ENCODE peak calls at places on chromosomes 7 and 10, in five cellular contexts. Y is WTC11, D is HepG2, L is H1, I is GM12878. N is an unnamed sample.

GRCh38 chr7:151276651-151277590 is 28.4 kb upstream of the SMARCD3 start:
- DNase-seq in Y (peak), D (peak), I (no peak), L (peak), N (peak)

GRCh38 chr7:111108526-111108925 is 17.6 kb downstream of the LRRN3 start:
- DNase-seq in Y (no peak), L (no peak), D (peak), I (no peak), N (no peak)

GRCh38 chr10:30343962-30344361 is 5.1 kb downstream of the MTPAP start:
- DNase-seq in L (no peak), I (no peak), D (no peak), Y (no peak), N (no peak)

GRCh38 chr10:13991353-13991752 is 339.4 kb downstream of the FRMD4A start:
- DNase-seq in I (no peak), D (no peak), Y (no peak), L (no peak), N (no peak)

GRCh38 chr10:110340821-110341220 is 36.1 kb upstream of the SMNDC1 start:
- DNase-seq in D (no peak), Y (no peak), I (no peak), L (no peak), N (no peak)

GRCh38 chr7:80231719-80232118 is 97.1 kb downstream of the GNAI1 start:
- DNase-seq in D (no peak), I (no peak), L (no peak), Y (no peak), N (no peak)

GRCh38 chr7:77244222-77244934 is 44.8 kb upstream of the FGL2 start:
- DNase-seq in D (no peak), L (no peak), I (no peak), Y (no peak), N (no peak)

GRCh38 chr7:99499356-99499712 is 747 bp downstream of the ZNF394 start:
- DNase-seq in Y (no peak), D (no peak), I (no peak), L (no peak), N (no peak)

GRCh38 chr10:109762556-109762955 is 160.8 kb downstream of the XPNPEP1 start:
- DNase-seq in Y (no peak), I (no peak), L (no peak), D (no peak), N (no peak)

GRCh38 chr10:90344226-90344625 is 513.6 kb downstream of the HTR7 start:
- DNase-seq in Y (no peak), I (no peak), L (no peak), D (no peak), N (no peak)

GRCh38 chr10:58695022-58695421 is 182.3 kb downstream of the BICC1 start:
- DNase-seq in I (no peak), L (no peak), D (no peak), Y (no peak), N (no peak)

GRCh38 chr10:88791924-88792323 is 10.6 kb upstream of the LIPM start:
- DNase-seq in I (peak), L (no peak), D (peak), Y (peak), N (no peak)

GRCh38 chr7:56092789-56093531 is at the start of gene PHKG1:
- DNase-seq in L (no peak), Y (peak), D (peak), I (no peak), N (peak)

GRCh38 chr7:145350334-145350733 is 514.5 kb upstream of the TPK1 start:
- DNase-seq in L (no peak), D (no peak), Y (no peak), I (no peak), N (no peak)

GRCh38 chr10:73156054-73156453 is 11.8 kb downstream of the ECD start:
- DNase-seq in L (no peak), D (no peak), Y (no peak), I (no peak), N (no peak)

GRCh38 chr10:60594476-60595051 is 183.7 kb upstream of the CDK1 start:
- DNase-seq in L (no peak), Y (no peak), I (no peak), D (no peak), N (no peak)

GRCh38 chr7:87961754-87962153 is 27.7 kb downstream of the ADAM22 start:
- DNase-seq in I (no peak), D (no peak), L (no peak), Y (no peak), N (no peak)

GRCh38 chr7:36115448-36116321 is 37.4 kb upstream of the EEPD1 start:
- DNase-seq in I (peak), L (no peak), Y (no peak), D (peak), N (no peak)

GRCh38 chr10:74898201-74898976 is 72.0 kb downstream of the KAT6B start:
- DNase-seq in Y (no peak), L (no peak), D (peak), I (peak), N (no peak)

GRCh38 chr10:28945959-28946358 is 268.6 kb downstream of the BAMBI start:
- DNase-seq in I (no peak), D (no peak), Y (no peak), L (no peak), N (no peak)

GRCh38 chr10:49360271-49361177 is 35.4 kb downstream of the DRGX start:
- DNase-seq in L (no peak), D (no peak), I (no peak), Y (no peak), N (no peak)

GRCh38 chr7:156504687-156505545 is 135.7 kb upstream of the RNF32 start:
- DNase-seq in Y (no peak), L (peak), D (peak), I (no peak), N (no peak)

GRCh38 chr10:17273403-17273802 is 45.4 kb downstream of the VIM start:
- DNase-seq in I (no peak), D (no peak), Y (no peak), L (no peak), N (no peak)

GRCh38 chr7:74473116-74473515 is 19.4 kb downstream of the GTF2IRD1 start:
- DNase-seq in L (no peak), Y (no peak), I (no peak), D (no peak), N (no peak)

GRCh38 chr7:155529845-155530244 is 16.5 kb downstream of the CNPY1 start:
- DNase-seq in L (no peak), D (no peak), I (no peak), Y (no peak), N (no peak)

GRCh38 chr10:130128922-130129321 is 7.3 kb upstream of the GLRX3 start:
- DNase-seq in D (no peak), L (no peak), Y (peak), I (no peak), N (no peak)

GRCh38 chr7:41027428-41028115 is 675.3 kb downstream of the INHBA start:
- DNase-seq in I (no peak), D (no peak), Y (no peak), L (no peak), N (no peak)

GRCh38 chr10:43299579-43299978 is 32.7 kb upstream of the RASGEF1A start:
- DNase-seq in L (no peak), D (no peak), Y (no peak), I (no peak), N (no peak)

GRCh38 chr7:45292481-45292880 is 134.9 kb downstream of the RAMP3 start:
- DNase-seq in D (no peak), Y (no peak), I (no peak), L (no peak), N (no peak)

DNA sequence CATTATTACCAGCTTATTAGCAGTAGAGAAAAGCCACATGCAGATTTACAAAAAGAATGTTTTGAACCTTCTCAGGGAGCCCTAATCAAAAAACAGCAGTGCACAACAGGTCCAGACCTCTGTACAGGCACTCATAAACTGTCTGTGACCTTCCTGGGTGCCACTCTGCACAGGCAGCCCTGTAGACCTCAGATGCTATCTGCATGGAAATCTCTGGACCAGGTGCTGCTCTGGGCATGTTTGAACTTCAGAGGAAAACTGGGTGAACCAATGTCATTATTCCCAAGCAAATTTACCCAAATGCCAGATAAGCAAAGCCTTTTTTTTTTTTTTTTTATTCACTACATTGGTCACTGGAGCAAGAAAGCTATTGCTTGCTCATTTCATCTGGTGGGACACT is 104.2 kb downstream of the NPY start:
- DNase-seq in Y (no peak), L (no peak), I (no peak), D (no peak), N (no peak)
- TF ChIP-seq ATF2 in Y (no peak), L (no peak), I (no peak), D (no peak), N (no peak)

GRCh38 chr10:133158756-133159610 is 1.0 kb upstream of the KNDC1 start:
- DNase-seq in I (no peak), D (no peak), Y (peak), L (no peak), N (peak)
- TF ChIP-seq ATF2 in I (no peak), D (no peak), Y (no peak), L (no peak), N (no peak)

DNA sequence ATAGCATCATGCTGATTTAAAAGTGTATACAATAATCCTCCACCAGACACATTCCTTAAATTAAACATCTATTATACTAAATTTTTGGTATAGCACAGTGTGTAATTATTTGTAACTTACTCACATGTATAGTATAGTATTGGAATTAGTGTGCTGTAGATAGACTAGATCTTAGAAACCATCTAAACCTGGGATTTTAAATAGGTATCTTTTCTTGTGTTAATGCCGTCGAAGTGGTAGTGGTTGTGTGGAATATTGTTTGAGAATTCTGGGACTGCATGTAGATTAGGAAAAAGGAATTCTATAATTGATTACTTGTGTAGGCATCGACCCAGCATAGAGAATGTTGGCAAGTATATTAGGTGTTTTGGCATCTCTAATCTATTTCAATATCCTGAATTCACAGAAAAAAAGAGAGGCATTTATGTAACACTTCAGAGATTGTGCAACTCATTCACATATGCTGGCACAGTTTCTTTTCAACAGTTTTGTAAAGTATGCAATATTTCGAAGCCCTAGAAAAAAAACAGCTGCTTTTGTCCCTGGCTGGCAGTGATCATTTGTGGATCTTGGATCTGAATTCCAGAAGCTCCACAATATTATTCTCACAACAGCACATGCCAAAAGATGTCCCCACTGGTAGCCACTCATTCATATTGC is 145.5 kb upstream of the AGR3 start:
- DNase-seq in I (no peak), Y (no peak), D (no peak), L (no peak), N (no peak)
- TF ChIP-seq ATF2 in I (no peak), Y (no peak), D (no peak), L (no peak), N (no peak)

DNA sequence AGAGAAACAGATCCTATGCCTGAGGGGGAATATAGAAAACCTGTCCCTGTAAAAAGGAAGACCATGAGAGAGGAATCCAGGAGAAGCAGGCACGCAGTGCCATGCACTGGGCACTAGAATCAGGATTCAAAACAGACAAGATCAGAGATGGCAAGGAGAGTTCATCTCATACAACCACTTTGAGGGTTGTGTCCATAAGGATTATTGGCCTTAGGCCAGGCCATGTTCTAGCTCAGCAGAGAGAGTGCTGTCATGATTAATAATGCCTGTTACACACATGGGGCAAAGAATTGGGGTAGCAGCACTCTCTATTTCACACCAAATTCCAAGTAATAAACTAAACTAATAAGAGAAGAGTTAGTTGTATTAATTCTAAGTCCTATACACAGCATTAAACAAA is 29.1 kb downstream of the EZH2 start:
- DNase-seq in L (no peak), I (no peak), Y (no peak), D (no peak), N (no peak)
- TF ChIP-seq ATF2 in L (no peak), I (no peak), Y (no peak), D (no peak), N (no peak)

DNA sequence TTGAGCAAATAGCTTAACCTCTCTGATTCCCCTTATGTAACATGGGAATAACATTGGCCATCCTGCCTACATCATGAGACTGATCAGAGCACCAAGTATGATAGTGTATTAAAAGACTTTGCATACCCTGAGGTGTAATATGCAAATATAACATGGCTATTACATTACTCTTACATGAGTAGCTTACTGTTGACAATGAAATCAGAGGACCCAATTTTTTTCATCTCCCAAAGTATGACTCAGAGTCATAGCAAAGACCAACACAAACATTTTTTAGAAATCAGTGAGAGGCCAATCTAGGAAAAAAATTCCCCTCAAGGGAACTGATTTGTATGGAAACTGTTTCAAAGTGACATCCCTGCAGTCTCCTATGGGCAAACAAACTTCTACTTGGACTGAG is 47.0 kb upstream of the TMEM140 start:
- DNase-seq in D (no peak), Y (no peak), L (no peak), I (no peak), N (no peak)
- TF ChIP-seq ATF2 in D (no peak), Y (no peak), L (no peak), I (no peak), N (no peak)